ENCODE peak calls at places on chromosome 4, in ten cellular contexts. One of them, this sample, is unnamed.

GRCh38 chr4:155445306-155445705 is 68.5 kb upstream of the MAP9 start:
- DNase-seq in upper lobe of right lung: no peak
- DNase-seq in Panc1: no peak
- DNase-seq in brain microvascular endothelial cell: no peak
- DNase-seq in uterus: no peak
- DNase-seq in prostate gland: no peak
- DNase-seq in IMR-90: no peak
- DNase-seq in suprapubic skin: no peak
- DNase-seq in ovary: no peak
- DNase-seq in right atrium auricular region: no peak
- DNase-seq in this sample: no peak

GRCh38 chr4:24405356-24405755 is 179.0 kb downstream of the DHX15 start:
- DNase-seq in upper lobe of right lung: no peak
- DNase-seq in Panc1: no peak
- DNase-seq in brain microvascular endothelial cell: no peak
- DNase-seq in uterus: no peak
- DNase-seq in prostate gland: no peak
- DNase-seq in IMR-90: no peak
- DNase-seq in suprapubic skin: no peak
- DNase-seq in ovary: no peak
- DNase-seq in right atrium auricular region: no peak
- DNase-seq in this sample: no peak

GRCh38 chr4:147828361-147828760 is 96.5 kb downstream of the ARHGAP10 start:
- DNase-seq in upper lobe of right lung: no peak
- DNase-seq in Panc1: no peak
- DNase-seq in brain microvascular endothelial cell: no peak
- DNase-seq in uterus: no peak
- DNase-seq in prostate gland: no peak
- DNase-seq in IMR-90: peak; percentile 56
- DNase-seq in suprapubic skin: no peak
- DNase-seq in ovary: no peak
- DNase-seq in right atrium auricular region: no peak
- DNase-seq in this sample: no peak

GRCh38 chr4:143768007-143768591 is 67.6 kb upstream of the FREM3 start:
- DNase-seq in upper lobe of right lung: no peak
- DNase-seq in Panc1: no peak
- DNase-seq in brain microvascular endothelial cell: no peak
- DNase-seq in uterus: no peak
- DNase-seq in prostate gland: no peak
- DNase-seq in IMR-90: no peak
- DNase-seq in suprapubic skin: no peak
- DNase-seq in ovary: no peak
- DNase-seq in right atrium auricular region: no peak
- DNase-seq in this sample: no peak

GRCh38 chr4:140893939-140894338 is 137.8 kb upstream of the TBC1D9 start:
- DNase-seq in upper lobe of right lung: no peak
- DNase-seq in Panc1: no peak
- DNase-seq in brain microvascular endothelial cell: no peak
- DNase-seq in uterus: no peak
- DNase-seq in prostate gland: no peak
- DNase-seq in IMR-90: peak; percentile 71
- DNase-seq in suprapubic skin: no peak
- DNase-seq in ovary: no peak
- DNase-seq in right atrium auricular region: no peak
- DNase-seq in this sample: no peak

GRCh38 chr4:6674500-6675149 is 19.1 kb upstream of the S100P start:
- DNase-seq in upper lobe of right lung: no peak
- DNase-seq in Panc1: no peak
- DNase-seq in brain microvascular endothelial cell: peak; percentile 7
- DNase-seq in uterus: no peak
- DNase-seq in prostate gland: peak; percentile 63
- DNase-seq in IMR-90: peak; percentile 41
- DNase-seq in suprapubic skin: no peak
- DNase-seq in ovary: no peak
- DNase-seq in right atrium auricular region: no peak
- DNase-seq in this sample: peak; percentile 28

GRCh38 chr4:56953680-56954520 is 23.5 kb downstream of the NOA1 start:
- DNase-seq in upper lobe of right lung: no peak
- DNase-seq in Panc1: no peak
- DNase-seq in brain microvascular endothelial cell: no peak
- DNase-seq in uterus: no peak
- DNase-seq in prostate gland: no peak
- DNase-seq in IMR-90: no peak
- DNase-seq in suprapubic skin: no peak
- DNase-seq in ovary: no peak
- DNase-seq in right atrium auricular region: no peak
- DNase-seq in this sample: no peak

GRCh38 chr4:78464265-78464664 is 87.3 kb upstream of the ANXA3 start:
- DNase-seq in upper lobe of right lung: no peak
- DNase-seq in Panc1: no peak
- DNase-seq in brain microvascular endothelial cell: no peak
- DNase-seq in uterus: no peak
- DNase-seq in prostate gland: no peak
- DNase-seq in IMR-90: no peak
- DNase-seq in suprapubic skin: no peak
- DNase-seq in ovary: no peak
- DNase-seq in right atrium auricular region: no peak
- DNase-seq in this sample: no peak

GRCh38 chr4:109915385-109916002 is 2.8 kb downstream of the EGF start:
- DNase-seq in upper lobe of right lung: no peak
- DNase-seq in Panc1: no peak
- DNase-seq in brain microvascular endothelial cell: no peak
- DNase-seq in uterus: no peak
- DNase-seq in prostate gland: no peak
- DNase-seq in IMR-90: no peak
- DNase-seq in suprapubic skin: no peak
- DNase-seq in ovary: no peak
- DNase-seq in right atrium auricular region: no peak
- DNase-seq in this sample: no peak

GRCh38 chr4:151675366-151676060 is 85.3 kb downstream of the GATB start:
- DNase-seq in upper lobe of right lung: no peak
- DNase-seq in Panc1: no peak
- DNase-seq in brain microvascular endothelial cell: no peak
- DNase-seq in uterus: no peak
- DNase-seq in prostate gland: no peak
- DNase-seq in IMR-90: no peak
- DNase-seq in suprapubic skin: no peak
- DNase-seq in ovary: no peak
- DNase-seq in right atrium auricular region: no peak
- DNase-seq in this sample: no peak

GRCh38 chr4:128385683-128386304 is 98.2 kb upstream of the PGRMC2 start:
- DNase-seq in upper lobe of right lung: no peak
- DNase-seq in Panc1: no peak
- DNase-seq in brain microvascular endothelial cell: peak; percentile 74
- DNase-seq in uterus: no peak
- DNase-seq in prostate gland: peak; percentile 34
- DNase-seq in IMR-90: peak; percentile 80
- DNase-seq in suprapubic skin: no peak
- DNase-seq in ovary: no peak
- DNase-seq in right atrium auricular region: no peak
- DNase-seq in this sample: no peak

GRCh38 chr4:72430050-72430449 is 139.0 kb downstream of the ADAMTS3 start:
- DNase-seq in upper lobe of right lung: no peak
- DNase-seq in Panc1: no peak
- DNase-seq in brain microvascular endothelial cell: peak; percentile 9
- DNase-seq in uterus: no peak
- DNase-seq in prostate gland: no peak
- DNase-seq in IMR-90: no peak
- DNase-seq in suprapubic skin: no peak
- DNase-seq in ovary: no peak
- DNase-seq in right atrium auricular region: no peak
- DNase-seq in this sample: no peak

GRCh38 chr4:114364857-114365256 is 233.8 kb upstream of the UGT8 start:
- DNase-seq in upper lobe of right lung: no peak
- DNase-seq in Panc1: no peak
- DNase-seq in brain microvascular endothelial cell: peak; percentile 90
- DNase-seq in uterus: no peak
- DNase-seq in prostate gland: no peak
- DNase-seq in IMR-90: peak; percentile 92
- DNase-seq in suprapubic skin: no peak
- DNase-seq in ovary: no peak
- DNase-seq in right atrium auricular region: no peak
- DNase-seq in this sample: no peak

DNA sequence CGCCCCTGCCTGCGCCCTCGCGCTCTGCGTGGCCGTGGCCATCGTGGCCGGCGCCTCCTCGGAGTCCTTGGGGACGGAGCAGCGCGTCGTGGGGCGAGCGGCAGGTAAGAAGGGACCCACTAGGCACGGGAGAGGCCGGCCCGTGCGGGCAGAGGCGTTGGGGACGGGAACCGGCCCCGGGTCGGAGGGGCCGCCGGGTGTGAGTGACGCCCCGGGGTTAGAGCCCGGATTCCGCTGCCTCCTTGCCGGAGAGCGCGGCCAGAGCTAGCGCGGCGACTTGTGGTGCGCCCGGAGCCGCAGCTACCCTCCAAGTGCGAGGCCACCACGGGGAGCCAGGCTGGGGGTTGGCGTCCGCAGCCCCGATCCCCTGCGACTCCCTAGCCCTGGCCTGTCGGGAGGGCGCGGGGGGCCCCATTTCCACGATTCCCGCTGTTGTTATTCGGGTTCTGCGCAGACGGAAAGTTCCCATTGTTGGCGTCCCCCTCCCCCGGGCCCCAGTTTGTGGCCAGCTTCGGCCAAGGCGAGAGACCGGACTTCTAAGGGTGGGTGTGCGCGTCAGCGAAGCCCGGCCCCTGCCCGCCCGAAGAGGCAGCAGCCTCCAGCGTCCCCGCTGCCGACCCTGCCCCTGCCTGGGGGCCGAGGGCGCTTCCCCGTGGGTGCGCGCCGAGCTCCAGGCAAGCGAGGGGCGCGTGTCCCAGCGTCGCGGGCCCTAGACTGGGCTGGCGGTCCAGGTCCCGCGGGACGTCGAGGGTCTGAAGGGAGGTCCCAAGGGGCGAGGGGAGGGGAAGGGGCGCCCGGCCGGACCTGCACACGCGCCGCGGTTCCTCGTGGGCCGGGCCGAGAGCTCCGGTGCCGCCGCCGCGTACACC is 1.1 kb downstream of the FGFR3 start:
- DNase-seq in upper lobe of right lung: no peak
- DNase-seq in Panc1: no peak
- DNase-seq in brain microvascular endothelial cell: no peak
- DNase-seq in uterus: no peak
- DNase-seq in prostate gland: no peak
- DNase-seq in IMR-90: no peak
- DNase-seq in suprapubic skin: no peak
- DNase-seq in ovary: no peak
- DNase-seq in right atrium auricular region: no peak
- DNase-seq in this sample: no peak
- H3K4me3 ChIP-seq in upper lobe of right lung: peak overlapping the region; percentile 57
- H3K4me3 ChIP-seq in Panc1: peak overlapping the region; percentile 32
- H3K4me3 ChIP-seq in brain microvascular endothelial cell: peak overlapping the region; percentile 22
- H3K4me3 ChIP-seq in uterus: peak overlapping the region; percentile 11
- H3K4me3 ChIP-seq in prostate gland: peak overlapping the region; percentile 32
- H3K4me3 ChIP-seq in IMR-90: peak overlapping the region; percentile 32
- H3K4me3 ChIP-seq in suprapubic skin: peak overlapping the region; percentile 70
- H3K4me3 ChIP-seq in ovary: peak overlapping the region; percentile 34
- H3K4me3 ChIP-seq in right atrium auricular region: peak overlapping the region; percentile 55
- H3K4me3 ChIP-seq in this sample: peak overlapping the region; percentile 49

GRCh38 chr4:47929682-47930201 is 15.4 kb upstream of the NFXL1 start:
- DNase-seq in upper lobe of right lung: no peak
- DNase-seq in Panc1: no peak
- DNase-seq in brain microvascular endothelial cell: no peak
- DNase-seq in uterus: no peak
- DNase-seq in prostate gland: no peak
- DNase-seq in IMR-90: no peak
- DNase-seq in suprapubic skin: no peak
- DNase-seq in ovary: no peak
- DNase-seq in right atrium auricular region: no peak
- DNase-seq in this sample: no peak

GRCh38 chr4:47930971-47931804 is 16.8 kb upstream of the NFXL1 start:
- DNase-seq in upper lobe of right lung: no peak
- DNase-seq in Panc1: no peak
- DNase-seq in brain microvascular endothelial cell: peak; percentile 49
- DNase-seq in uterus: no peak
- DNase-seq in prostate gland: no peak
- DNase-seq in IMR-90: peak; percentile 60
- DNase-seq in suprapubic skin: no peak
- DNase-seq in ovary: no peak
- DNase-seq in right atrium auricular region: no peak
- DNase-seq in this sample: no peak

DNA sequence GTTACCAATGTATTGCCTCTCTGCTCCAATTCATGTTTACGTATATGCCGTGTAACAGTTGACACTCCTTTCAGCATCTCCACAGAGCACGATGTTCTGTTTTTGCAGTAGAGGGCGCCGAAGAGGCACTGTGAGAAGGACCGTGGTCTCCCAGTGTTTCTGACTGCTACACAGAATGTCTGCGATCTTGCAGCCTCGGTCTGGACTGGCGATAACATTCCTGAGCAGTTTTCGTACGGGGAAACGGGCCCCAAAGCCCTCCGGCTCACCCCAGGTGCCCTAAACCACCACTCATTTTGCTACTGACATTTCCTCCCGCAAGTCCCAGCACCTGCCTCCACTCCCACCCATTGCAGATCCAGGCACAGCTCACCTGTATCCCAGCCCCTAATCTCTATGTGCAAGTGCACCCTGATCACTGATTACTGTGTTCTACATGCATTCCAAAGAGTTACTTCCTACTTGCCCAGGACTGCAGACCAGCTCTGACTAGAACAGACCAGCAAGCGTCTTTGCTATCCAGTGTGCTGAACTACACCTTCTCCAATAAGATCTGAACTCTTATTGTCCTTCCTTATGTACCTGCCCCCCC is 12.4 kb upstream of the NFXL1 start:
- DNase-seq in upper lobe of right lung: peak; percentile 67
- DNase-seq in Panc1: peak; percentile 27
- DNase-seq in brain microvascular endothelial cell: peak; percentile 48
- DNase-seq in uterus: peak; percentile 29
- DNase-seq in prostate gland: peak; percentile 30
- DNase-seq in IMR-90: peak; percentile 47
- DNase-seq in suprapubic skin: no peak
- DNase-seq in ovary: peak; percentile 30
- DNase-seq in right atrium auricular region: peak; percentile 60
- DNase-seq in this sample: no peak
- H3K27ac ChIP-seq in upper lobe of right lung: no peak overlapping the region
- H3K27ac ChIP-seq in Panc1: no peak overlapping the region
- H3K27ac ChIP-seq in brain microvascular endothelial cell: no peak overlapping the region
- H3K27ac ChIP-seq in uterus: no peak overlapping the region
- H3K27ac ChIP-seq in prostate gland: no peak overlapping the region
- H3K27ac ChIP-seq in IMR-90: no peak overlapping the region
- H3K27ac ChIP-seq in suprapubic skin: no peak overlapping the region
- H3K27ac ChIP-seq in ovary: no peak overlapping the region
- H3K27ac ChIP-seq in right atrium auricular region: no peak overlapping the region
- H3K27ac ChIP-seq in this sample: no peak overlapping the region

GRCh38 chr4:184422378-184422777 is 52.0 kb downstream of the IRF2 start:
- DNase-seq in upper lobe of right lung: no peak
- DNase-seq in Panc1: no peak
- DNase-seq in brain microvascular endothelial cell: no peak
- DNase-seq in uterus: no peak
- DNase-seq in prostate gland: no peak
- DNase-seq in IMR-90: no peak
- DNase-seq in suprapubic skin: no peak
- DNase-seq in ovary: no peak
- DNase-seq in right atrium auricular region: no peak
- DNase-seq in this sample: no peak
- TF ChIP-seq CTCF in upper lobe of right lung: no peak
- TF ChIP-seq CTCF in Panc1: no peak
- TF ChIP-seq CTCF in brain microvascular endothelial cell: no peak
- TF ChIP-seq CTCF in uterus: no peak
- TF ChIP-seq CTCF in prostate gland: no peak
- TF ChIP-seq CTCF in IMR-90: no peak
- TF ChIP-seq CTCF in suprapubic skin: no peak
- TF ChIP-seq CTCF in ovary: no peak
- TF ChIP-seq CTCF in right atrium auricular region: no peak
- TF ChIP-seq CTCF in this sample: no peak

GRCh38 chr4:146269228-146269653 is 54.9 kb downstream of the REELD1 start:
- DNase-seq in upper lobe of right lung: no peak
- DNase-seq in Panc1: no peak
- DNase-seq in brain microvascular endothelial cell: no peak
- DNase-seq in uterus: no peak
- DNase-seq in prostate gland: no peak
- DNase-seq in IMR-90: no peak
- DNase-seq in suprapubic skin: no peak
- DNase-seq in ovary: no peak
- DNase-seq in right atrium auricular region: no peak
- DNase-seq in this sample: no peak
- H3K4me3 ChIP-seq in upper lobe of right lung: no peak overlapping the region
- H3K4me3 ChIP-seq in Panc1: no peak overlapping the region
- H3K4me3 ChIP-seq in brain microvascular endothelial cell: no peak overlapping the region
- H3K4me3 ChIP-seq in uterus: no peak overlapping the region
- H3K4me3 ChIP-seq in prostate gland: no peak overlapping the region
- H3K4me3 ChIP-seq in IMR-90: no peak overlapping the region
- H3K4me3 ChIP-seq in suprapubic skin: no peak overlapping the region
- H3K4me3 ChIP-seq in ovary: no peak overlapping the region
- H3K4me3 ChIP-seq in right atrium auricular region: no peak overlapping the region
- H3K4me3 ChIP-seq in this sample: no peak overlapping the region

This sample was measured in dorsolateral prefrontal cortex.